ENCODE peak calls at places on chromosomes 2 and 18, in nine cellular contexts. O is activated CD4-positive, alpha-beta T cell treated with anti-CD3 and anti-CD28 coated beads, Interleukin-2, amount 50 U/mL, for 1 hour; V is C1 segment of cervical spinal cord; M is kidney glomerular epithelial cell; K is Calu3; Y is epithelial cell of esophagus; H is MCF 10A; A is lower lobe of right lung; G is heart left ventricle. R is an unnamed sample.

GRCh38 chr2:190678444-190679162 is 29.7 kb downstream of the NAB1 start:
- DNase-seq in H (no peak), K (no peak), G (peak; percentile 15), A (no peak), M (peak; percentile 77), V (peak; percentile 55), O (no peak), Y (peak; percentile 4), R (no peak)

GRCh38 chr2:96325884-96326255 is 753 bp downstream of the ITPRIPL1 start:
- DNase-seq in O (peak; percentile 42), G (no peak), Y (no peak), V (peak; percentile 45), A (no peak), M (no peak), H (no peak), K (no peak), R (no peak)

GRCh38 chr2:74501335-74502071 is 2.1 kb upstream of the LBX2 start:
- DNase-seq in V (no peak), G (no peak), A (peak; percentile 30), M (no peak), K (no peak), Y (no peak), H (no peak), O (no peak), R (no peak)

GRCh38 chr18:26909599-26910290 is 44.2 kb upstream of the AQP4 start:
- DNase-seq in Y (no peak), O (no peak), M (no peak), V (peak; percentile 1), K (no peak), H (peak; percentile 34), A (no peak), G (no peak), R (no peak)

GRCh38 chr2:232871835-232872736 is 2.0 kb downstream of the SNORC start:
- DNase-seq in A (no peak), V (peak; percentile 34), K (no peak), Y (no peak), M (no peak), G (no peak), H (no peak), O (no peak), R (no peak)

GRCh38 chr2:128552141-128552805 is 233.6 kb upstream of the HS6ST1 start:
- DNase-seq in K (no peak), G (no peak), Y (no peak), V (no peak), O (no peak), H (no peak), M (no peak), A (no peak), R (no peak)

GRCh38 chr2:17580319-17580715 is 39.8 kb downstream of the VSNL1 start:
- DNase-seq in Y (peak; percentile 84), K (no peak), M (no peak), A (no peak), H (peak; percentile 35), V (no peak), O (no peak), G (no peak), R (no peak)

GRCh38 chr18:74990563-74991081 is 218.3 kb downstream of the PTGR3 start:
- DNase-seq in G (no peak), V (no peak), H (no peak), Y (no peak), M (no peak), K (no peak), A (no peak), O (no peak), R (no peak)

GRCh38 chr2:196131384-196131861 is 40.0 kb downstream of the STK17B start:
- DNase-seq in G (peak; percentile 19), A (peak; percentile 55), V (no peak), Y (peak; percentile 60), M (no peak), K (peak; percentile 19), O (peak; percentile 51), H (peak; percentile 73), R (no peak)

GRCh38 chr2:12352891-12353290 is 363.8 kb upstream of the TRIB2 start:
- DNase-seq in K (no peak), A (no peak), M (no peak), V (no peak), G (no peak), O (no peak), Y (no peak), H (no peak), R (no peak)

R was measured in Right ventricle myocardium superior.